ENCODE peak calls at places on chromosomes 12 and 14, in ten cellular contexts. I, F, V, S, G, T, Q, D, Y and N are unnamed samples.

GRCh38 chr14:58297412-58297761 is 968 bp upstream of the ARID4A start:
- DNase-seq in I (no peak), F (no peak), V (no peak), S (no peak), G (no peak), T (peak), Q (no peak), D (no peak), Y (peak), N (no peak)

GRCh38 chr14:61470261-61470953 is 149.0 kb downstream of the PRKCH start:
- DNase-seq in I (peak), F (peak), V (no peak), S (no peak), G (peak), T (peak), Q (no peak), D (no peak), Y (no peak), N (peak)

GRCh38 chr12:126506426-126507182 is 1441.4 kb downstream of the AACS start:
- DNase-seq in I (peak), F (peak), V (no peak), S (no peak), G (no peak), T (no peak), Q (no peak), D (no peak), Y (no peak), N (peak)

GRCh38 chr14:70754989-70755388 is 54.3 kb downstream of the MAP3K9 start:
- DNase-seq in I (peak), F (peak), V (no peak), S (no peak), G (peak), T (no peak), Q (no peak), D (no peak), Y (no peak), N (no peak)

GRCh38 chr12:27034607-27035293 is 12.4 kb downstream of the MED21 start:
- DNase-seq in I (no peak), F (no peak), V (peak), S (no peak), G (no peak), T (no peak), Q (no peak), D (no peak), Y (no peak), N (no peak)

GRCh38 chr12:92619730-92620684 is 82.8 kb upstream of the PLEKHG7 start:
- DNase-seq in I (peak), F (peak), V (no peak), S (no peak), G (no peak), T (peak), Q (no peak), D (no peak), Y (no peak), N (no peak)

GRCh38 chr12:4909734-4910501 is at the start of gene KCNA1:
- DNase-seq in I (no peak), F (peak), V (no peak), S (peak), G (no peak), T (no peak), Q (peak), D (no peak), Y (peak), N (peak)

GRCh38 chr12:106108187-106108816 is 30.5 kb downstream of the NUAK1 start:
- DNase-seq in I (peak), F (peak), V (no peak), S (no peak), G (no peak), T (no peak), Q (peak), D (no peak), Y (no peak), N (no peak)

GRCh38 chr14:60859525-60859924 is 121.4 kb downstream of the TRMT5 start:
- DNase-seq in I (no peak), F (no peak), V (no peak), S (no peak), G (no peak), T (no peak), Q (no peak), D (no peak), Y (no peak), N (no peak)

GRCh38 chr14:90107789-90108188 is 46.0 kb downstream of the KCNK13 start:
- DNase-seq in I (no peak), F (no peak), V (no peak), S (no peak), G (no peak), T (no peak), Q (no peak), D (no peak), Y (no peak), N (no peak)

GRCh38 chr12:3526776-3527175 is 35.8 kb downstream of the PRMT8 start:
- DNase-seq in I (no peak), F (no peak), V (no peak), S (no peak), G (no peak), T (no peak), Q (no peak), D (no peak), Y (no peak), N (no peak)

GRCh38 chr12:3520711-3521110 is 29.7 kb downstream of the PRMT8 start:
- DNase-seq in I (no peak), F (no peak), V (no peak), S (no peak), G (no peak), T (no peak), Q (no peak), D (no peak), Y (no peak), N (no peak)

GRCh38 chr12:3520168-3520567 is 29.2 kb downstream of the PRMT8 start:
- DNase-seq in I (no peak), F (no peak), V (no peak), S (peak), G (no peak), T (no peak), Q (no peak), D (no peak), Y (no peak), N (no peak)

GRCh38 chr12:3523728-3524127 is 32.7 kb downstream of the PRMT8 start:
- DNase-seq in I (no peak), F (no peak), V (no peak), S (no peak), G (no peak), T (no peak), Q (no peak), D (no peak), Y (no peak), N (peak)

DNA sequence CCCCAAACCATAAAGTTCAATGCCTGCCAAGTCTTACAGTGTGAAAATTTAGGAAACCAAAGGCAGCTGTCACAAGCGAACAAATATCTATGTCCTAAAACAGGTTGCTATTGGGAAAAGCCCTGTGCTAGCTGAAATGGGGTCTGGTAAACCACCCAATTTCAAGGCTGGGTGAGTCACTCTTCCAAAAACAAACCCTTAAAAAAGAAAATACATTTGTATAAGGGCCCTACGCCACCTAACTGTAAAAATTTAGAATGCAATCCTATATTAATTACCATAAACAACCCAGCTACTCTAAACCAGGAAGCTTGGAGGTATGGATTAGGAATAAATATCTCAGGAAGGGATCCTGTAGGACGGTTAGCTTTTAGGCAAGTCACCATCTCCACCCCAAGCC is 32.1 kb downstream of the PRMT8 start:
- DNase-seq in I (no peak), F (peak), V (no peak), S (no peak), G (peak), T (no peak), Q (no peak), D (no peak), Y (no peak), N (peak)
- TF ChIP-seq CTCF in I (no peak), F (peak), V (no peak), S (no peak), G (no peak), T (peak), Q (no peak), D (no peak), Y (no peak), N (peak)

DNA sequence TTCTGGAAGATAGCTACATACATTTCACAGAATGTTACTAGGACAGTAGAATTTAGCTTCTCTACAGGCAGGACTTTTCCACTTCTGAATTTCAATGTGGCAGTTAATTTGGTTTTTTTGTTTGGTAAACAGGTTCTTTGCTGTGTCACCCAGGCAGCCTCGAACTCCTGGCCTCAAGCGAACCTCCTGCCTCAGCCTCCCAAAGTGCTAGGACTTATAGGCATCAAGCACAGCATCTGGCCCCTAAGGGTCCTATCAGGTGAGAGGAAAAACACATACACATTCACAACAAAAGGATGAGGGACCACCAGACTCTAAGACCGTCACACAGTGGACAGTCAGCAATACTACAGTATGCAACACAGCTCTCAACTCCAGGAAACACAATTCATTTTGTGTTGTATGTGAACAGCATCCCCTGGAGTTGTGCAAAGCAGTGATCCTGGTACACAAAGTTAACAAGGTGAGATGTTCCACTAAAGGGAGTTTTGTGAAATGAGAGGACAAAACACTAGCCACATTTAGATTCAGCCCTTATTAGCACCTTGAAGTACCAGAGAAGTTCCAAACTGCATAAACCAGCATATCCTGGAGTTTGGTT is 6.9 kb downstream of the ATP2B1 start:
- DNase-seq in I (no peak), F (no peak), V (no peak), S (no peak), G (no peak), T (no peak), Q (no peak), D (peak), Y (no peak), N (no peak)
- TF ChIP-seq CTCF in I (no peak), F (no peak), V (no peak), S (peak), G (no peak), T (peak), Q (no peak), D (no peak), Y (no peak), N (no peak)

GRCh38 chr14:50396636-50397460 is at the start of gene CDKL1:
- DNase-seq in I (peak), F (peak), V (peak), S (peak), G (peak), T (peak), Q (peak), D (peak), Y (peak), N (peak)

GRCh38 chr14:50397461-50398196 is 948 bp upstream of the CDKL1 start:
- DNase-seq in I (peak), F (peak), V (no peak), S (no peak), G (peak), T (peak), Q (no peak), D (no peak), Y (no peak), N (peak)

GRCh38 chr14:50400461-50400860 is 3.8 kb upstream of the CDKL1 start:
- DNase-seq in I (no peak), F (no peak), V (no peak), S (no peak), G (no peak), T (no peak), Q (no peak), D (no peak), Y (no peak), N (no peak)

GRCh38 chr14:50402965-50403364 is 6.3 kb upstream of the CDKL1 start:
- DNase-seq in I (no peak), F (no peak), V (no peak), S (no peak), G (no peak), T (peak), Q (no peak), D (no peak), Y (no peak), N (peak)

DNA sequence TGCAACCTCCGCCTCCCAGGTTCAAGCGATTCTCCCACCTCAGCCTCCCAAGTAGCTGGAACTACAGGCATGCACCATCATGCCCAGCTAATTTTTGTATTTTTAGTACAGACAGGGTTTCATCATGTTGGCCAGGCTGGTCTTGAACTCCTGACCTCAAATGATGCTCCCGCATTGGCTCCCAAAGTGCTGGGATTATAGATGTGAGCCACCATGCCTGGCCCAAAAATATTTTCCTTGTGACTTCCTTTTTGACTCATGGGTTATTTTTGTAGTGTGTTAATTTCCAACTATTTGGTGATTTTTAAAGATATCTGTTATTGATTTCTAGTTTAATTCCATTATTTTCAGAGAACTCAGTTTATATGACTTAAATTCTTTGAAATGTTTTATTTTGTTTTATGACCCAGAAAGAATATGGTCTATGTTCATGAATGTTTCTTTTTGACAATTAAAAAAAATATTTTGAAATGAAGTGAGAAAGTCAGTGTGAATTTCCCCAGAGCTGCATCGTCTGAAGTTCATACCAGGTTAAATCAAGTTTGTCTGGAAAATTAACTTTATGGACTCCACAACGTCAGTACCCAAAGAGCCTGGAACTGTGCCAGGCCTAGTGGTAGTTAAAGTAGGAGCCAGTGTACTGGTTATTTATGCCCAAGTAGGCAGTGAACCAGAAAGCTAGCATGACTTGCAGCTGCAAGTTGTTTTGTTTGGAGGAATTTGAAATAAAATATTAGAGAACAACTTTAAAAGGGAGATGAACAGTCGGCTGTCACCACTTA is 2.8 kb upstream of the CDKL1 start:
- DNase-seq in I (peak), F (peak), V (no peak), S (no peak), G (peak), T (peak), Q (peak), D (no peak), Y (no peak), N (peak)
- TF ChIP-seq CTCF in I (no peak), F (no peak), V (no peak), S (no peak), G (no peak), T (no peak), Q (no peak), D (no peak), Y (no peak), N (no peak)

GRCh38 chr12:44972746-44973421 is 78.0 kb downstream of the DBX2 start:
- DNase-seq in I (peak), F (peak), V (peak), S (peak), G (peak), T (no peak), Q (no peak), D (peak), Y (no peak), N (peak)
- TF ChIP-seq CTCF in I (peak), F (peak), V (peak), S (peak), G (peak), T (peak), Q (no peak), D (peak), Y (peak), N (peak)

GRCh38 chr14:20667957-20668356 is 16.4 kb upstream of the RNASE4 start:
- DNase-seq in I (no peak), F (no peak), V (no peak), S (no peak), G (no peak), T (no peak), Q (no peak), D (peak), Y (no peak), N (no peak)

GRCh38 chr14:20661197-20661596 is 19.7 kb upstream of the OR6S1 start:
- DNase-seq in I (no peak), F (no peak), V (no peak), S (no peak), G (no peak), T (no peak), Q (no peak), D (no peak), Y (no peak), N (no peak)

GRCh38 chr14:20659813-20660395 is 18.4 kb upstream of the OR6S1 start:
- DNase-seq in I (no peak), F (peak), V (no peak), S (no peak), G (no peak), T (no peak), Q (no peak), D (no peak), Y (no peak), N (peak)

GRCh38 chr14:20658246-20658645 is 16.8 kb upstream of the OR6S1 start:
- DNase-seq in I (no peak), F (no peak), V (no peak), S (no peak), G (no peak), T (no peak), Q (no peak), D (no peak), Y (no peak), N (no peak)

GRCh38 chr14:20662968-20663731 is 21.2 kb upstream of the RNASE4 start:
- DNase-seq in I (peak), F (peak), V (no peak), S (peak), G (peak), T (peak), Q (peak), D (peak), Y (peak), N (peak)
- TF ChIP-seq CTCF in I (peak), F (peak), V (no peak), S (peak), G (peak), T (peak), Q (no peak), D (peak), Y (peak), N (peak)

GRCh38 chr12:132761911-132762583 is 415 bp upstream of the ANKLE2 start:
- DNase-seq in I (peak), F (peak), V (peak), S (peak), G (peak), T (peak), Q (peak), D (peak), Y (peak), N (peak)
- TF ChIP-seq CTCF in I (no peak), F (peak), V (peak), S (peak), G (no peak), T (no peak), Q (no peak), D (no peak), Y (no peak), N (no peak)

GRCh38 chr12:13913371-13913770 is 68.0 kb downstream of the GRIN2B start:
- DNase-seq in I (no peak), F (no peak), V (no peak), S (no peak), G (no peak), T (no peak), Q (no peak), D (no peak), Y (no peak), N (no peak)
- TF ChIP-seq CTCF in I (no peak), F (no peak), V (no peak), S (no peak), G (no peak), T (no peak), Q (no peak), D (no peak), Y (no peak), N (no peak)

DNA sequence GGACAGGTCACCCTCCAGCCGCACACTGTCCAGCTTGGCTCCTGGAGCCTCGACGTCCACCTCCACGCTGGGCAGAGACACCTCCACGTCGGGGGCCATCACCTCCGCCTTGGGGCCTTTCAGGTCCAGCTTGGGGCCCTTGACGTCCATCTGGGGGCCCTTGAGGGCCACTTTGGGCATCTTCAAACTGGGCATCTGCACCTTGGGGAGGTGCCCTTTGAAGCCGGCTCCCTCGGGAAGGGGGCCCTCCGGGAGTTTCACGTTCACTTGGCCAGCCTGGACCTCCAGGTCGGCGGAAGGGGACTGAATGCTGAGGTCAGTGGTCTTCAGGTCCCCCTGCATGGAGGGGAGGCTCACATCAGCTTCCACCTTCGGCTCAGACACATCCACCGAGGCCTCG is 25.3 kb downstream of the PLD4 start:
- DNase-seq in I (no peak), F (no peak), V (no peak), S (no peak), G (no peak), T (no peak), Q (no peak), D (no peak), Y (no peak), N (no peak)
- TF ChIP-seq CTCF in I (no peak), F (no peak), V (no peak), S (no peak), G (no peak), T (no peak), Q (no peak), D (no peak), Y (no peak), N (no peak)

GRCh38 chr12:1845427-1845826 is 25.1 kb downstream of the LRTM2 start:
- DNase-seq in I (no peak), F (no peak), V (peak), S (no peak), G (no peak), T (no peak), Q (peak), D (no peak), Y (no peak), N (no peak)
- TF ChIP-seq CTCF in I (no peak), F (no peak), V (no peak), S (no peak), G (no peak), T (no peak), Q (no peak), D (no peak), Y (no peak), N (no peak)